ENCODE peak calls at places on chromosomes 5 and 9, in seven cellular contexts. P is upper lobe of right lung; I is AG10803; H is LNCaP clone FGC; L is CD8-positive, alpha-beta T cell; V is heart right ventricle; Q is lower leg skin. W is an unnamed sample.

GRCh38 chr9:14097215-14097614 is 216.7 kb downstream of the NFIB start:
- DNase-seq in Q (no peak), H (no peak), P (no peak), I (no peak), L (no peak), V (no peak), W (no peak)

GRCh38 chr9:136297016-136297691 is 6.7 kb downstream of the CCDC187 start:
- DNase-seq in P (no peak), V (peak), Q (no peak), H (peak), I (no peak), L (no peak), W (no peak)

GRCh38 chr5:83385812-83386211 is 85.7 kb upstream of the VCAN start:
- DNase-seq in P (no peak), V (no peak), Q (no peak), I (no peak), L (no peak), H (no peak), W (no peak)

GRCh38 chr5:120538644-120539043 is 74.5 kb downstream of the PRR16 start:
- DNase-seq in Q (no peak), I (peak), V (no peak), L (no peak), P (no peak), H (no peak), W (no peak)

GRCh38 chr5:5424736-5425135 is 2.3 kb downstream of the ICE1 start:
- DNase-seq in Q (no peak), I (no peak), P (no peak), H (no peak), L (no peak), V (no peak), W (no peak)

GRCh38 chr9:78678901-78679300 is 382.0 kb downstream of the PSAT1 start:
- DNase-seq in Q (no peak), I (no peak), L (no peak), P (no peak), H (no peak), V (no peak), W (no peak)

GRCh38 chr5:164090358-164090757 is 584.9 kb downstream of the MAT2B start:
- DNase-seq in V (no peak), H (no peak), L (no peak), Q (no peak), P (no peak), I (no peak), W (no peak)

GRCh38 chr5:4563400-4563799 is 576.7 kb upstream of the ADAMTS16 start:
- DNase-seq in V (no peak), Q (no peak), H (peak), I (peak), P (no peak), L (no peak), W (no peak)

GRCh38 chr5:169350759-169351240 is 49.9 kb upstream of the SLIT3 start:
- DNase-seq in V (no peak), L (no peak), H (no peak), I (peak), Q (no peak), P (no peak), W (no peak)

GRCh38 chr5:73370620-73371583 is 77.7 kb downstream of the FOXD1 start:
- DNase-seq in Q (no peak), V (no peak), I (peak), L (no peak), P (no peak), H (no peak), W (no peak)

GRCh38 chr5:168165977-168166376 is 125.5 kb upstream of the WWC1 start:
- DNase-seq in I (no peak), P (no peak), L (no peak), Q (no peak), H (no peak), V (no peak), W (no peak)

GRCh38 chr5:57171818-57172465 is 1.9 kb upstream of the GPBP1 start:
- DNase-seq in H (no peak), V (no peak), Q (peak), P (peak), I (no peak), L (no peak), W (no peak)

GRCh38 chr5:126446498-126447224 is 23.5 kb downstream of the GRAMD2B start:
- DNase-seq in L (no peak), V (no peak), H (no peak), P (no peak), Q (no peak), I (peak), W (peak)

GRCh38 chr9:131043097-131043496 is 34.1 kb downstream of the LAMC3 start:
- DNase-seq in L (no peak), V (no peak), I (no peak), P (no peak), Q (no peak), H (no peak), W (no peak)

GRCh38 chr5:151706906-151707305 is 20.2 kb upstream of the SPARC start:
- DNase-seq in Q (no peak), L (no peak), I (no peak), V (no peak), P (no peak), H (no peak), W (no peak)

GRCh38 chr9:93613174-93613573 is 36.8 kb downstream of the PHF2 start:
- DNase-seq in P (no peak), Q (no peak), I (no peak), H (no peak), L (no peak), V (no peak), W (no peak)

GRCh38 chr5:64074533-64074932 is 91.1 kb upstream of the RNF180 start:
- DNase-seq in P (no peak), H (peak), L (no peak), V (no peak), Q (no peak), I (peak), W (no peak)

GRCh38 chr9:134568756-134569155 is 72.8 kb upstream of the COL5A1 start:
- DNase-seq in Q (no peak), H (no peak), P (no peak), I (peak), L (no peak), V (no peak), W (no peak)

GRCh38 chr9:13719981-13720380 is 440.5 kb upstream of the MPDZ start:
- DNase-seq in V (no peak), I (peak), P (no peak), Q (no peak), L (no peak), H (no peak), W (no peak)

GRCh38 chr5:146521403-146522106 is 5.6 kb upstream of the GPR151 start:
- DNase-seq in L (no peak), H (no peak), Q (no peak), V (no peak), P (no peak), I (no peak), W (no peak)

GRCh38 chr5:95826949-95827595 is 4.5 kb upstream of the GLRX start:
- DNase-seq in Q (peak), L (no peak), I (no peak), P (no peak), H (no peak), V (no peak), W (no peak)

GRCh38 chr9:91334053-91334452 is 27.7 kb downstream of the AUH start:
- DNase-seq in V (no peak), H (no peak), P (no peak), I (peak), Q (no peak), L (no peak), W (no peak)

GRCh38 chr9:126317513-126317912 is 9.1 kb upstream of the MVB12B start:
- DNase-seq in H (no peak), P (no peak), Q (no peak), I (peak), L (peak), V (no peak), W (no peak)

GRCh38 chr5:134145779-134146581 is 30.8 kb downstream of the SKP1 start:
- DNase-seq in H (peak), Q (peak), V (peak), L (peak), P (peak), I (peak), W (peak)

GRCh38 chr5:125717209-125717608 is 706.0 kb upstream of the GRAMD2B start:
- DNase-seq in Q (no peak), V (no peak), L (no peak), P (no peak), H (no peak), I (peak), W (no peak)

GRCh38 chr9:2907401-2907800 is 63.5 kb upstream of the PUM3 start:
- DNase-seq in P (no peak), V (no peak), Q (no peak), I (no peak), L (no peak), H (no peak), W (no peak)

GRCh38 chr5:54073735-54074134 is 236.6 kb downstream of the ARL15 start:
- DNase-seq in H (no peak), P (no peak), Q (no peak), V (no peak), I (no peak), L (no peak), W (no peak)

GRCh38 chr5:57575839-57576238 is 93.2 kb upstream of the ACTBL2 start:
- DNase-seq in L (no peak), V (no peak), I (no peak), H (no peak), P (no peak), Q (no peak), W (no peak)

GRCh38 chr5:96426831-96427230 is 6.2 kb downstream of the PCSK1 start:
- DNase-seq in L (no peak), P (no peak), I (no peak), V (no peak), H (no peak), Q (no peak), W (no peak)

GRCh38 chr5:142149363-142149762 is 40.8 kb downstream of the NDFIP1 start:
- DNase-seq in L (no peak), I (no peak), H (no peak), Q (no peak), P (no peak), V (no peak), W (no peak)
- TF ChIP-seq CTCF in L (no peak), I (no peak), H (peak), Q (no peak), P (no peak), V (no peak), W (no peak)

DNA sequence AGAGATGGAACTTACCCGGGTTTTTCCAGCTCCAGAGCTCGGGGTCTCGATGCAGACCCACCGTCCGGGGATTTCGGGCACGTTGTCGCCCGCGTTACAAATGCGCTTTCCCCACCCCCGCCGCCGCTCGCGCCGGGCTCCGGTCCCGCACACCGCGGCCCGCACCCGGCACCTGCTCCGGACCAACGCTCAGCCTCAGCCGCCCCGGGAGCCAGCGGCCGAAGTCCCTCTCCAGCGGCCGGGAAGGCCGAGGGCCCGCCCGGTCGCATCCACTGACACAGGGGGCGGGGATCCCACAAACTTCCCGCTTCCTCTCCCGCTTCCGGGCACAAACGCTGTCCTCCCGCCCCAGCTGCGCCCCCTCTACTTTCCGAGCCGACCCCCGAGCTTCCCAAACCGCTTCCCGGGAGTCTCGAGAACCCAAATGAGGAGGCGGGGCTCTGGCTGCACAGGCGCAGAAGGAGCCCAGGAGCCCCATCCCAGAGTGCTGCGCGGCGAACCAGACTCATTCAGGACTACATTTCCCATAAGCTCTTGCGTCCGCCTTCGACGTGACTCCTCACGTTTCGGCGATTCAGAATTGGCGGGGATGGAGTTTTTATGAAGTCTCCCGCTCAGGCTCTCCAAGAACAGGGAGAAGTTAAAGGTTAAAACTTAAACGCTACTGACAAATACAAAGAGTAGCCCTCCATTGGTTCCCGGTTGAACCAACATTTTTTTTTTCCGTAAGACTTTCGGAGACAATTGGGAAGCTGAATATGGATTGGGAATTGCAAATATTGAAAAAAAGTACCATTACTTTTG is at the start of gene ZNF782:
- DNase-seq in V (peak), Q (peak), I (peak), H (peak), L (peak), P (peak), W (peak)
- TF ChIP-seq CTCF in V (no peak), Q (no peak), I (no peak), H (no peak), L (no peak), P (no peak), W (no peak)

GRCh38 chr9:22529426-22530199 is 83.0 kb downstream of the DMRTA1 start:
- DNase-seq in Q (no peak), I (no peak), H (no peak), V (no peak), P (no peak), L (no peak), W (no peak)

GRCh38 chr9:22528485-22528884 is 81.9 kb downstream of the DMRTA1 start:
- DNase-seq in P (no peak), Q (no peak), I (peak), V (no peak), L (no peak), H (peak), W (no peak)
- TF ChIP-seq CTCF in P (peak), Q (no peak), I (peak), V (peak), L (no peak), H (peak), W (no peak)

GRCh38 chr5:140106101-140106500 is 7.8 kb upstream of the PURA start:
- DNase-seq in I (no peak), Q (no peak), H (no peak), V (no peak), L (no peak), P (no peak), W (no peak)

GRCh38 chr5:140106805-140107311 is 7.1 kb upstream of the PURA start:
- DNase-seq in V (no peak), I (no peak), P (no peak), H (no peak), L (no peak), Q (no peak), W (no peak)

GRCh38 chr5:140109050-140109817 is 4.7 kb upstream of the PURA start:
- DNase-seq in Q (no peak), I (peak), P (peak), V (no peak), H (no peak), L (no peak), W (no peak)

GRCh38 chr5:140108093-140109049 is 5.5 kb upstream of the PURA start:
- DNase-seq in I (no peak), Q (peak), V (peak), L (peak), P (peak), H (no peak), W (peak)

DNA sequence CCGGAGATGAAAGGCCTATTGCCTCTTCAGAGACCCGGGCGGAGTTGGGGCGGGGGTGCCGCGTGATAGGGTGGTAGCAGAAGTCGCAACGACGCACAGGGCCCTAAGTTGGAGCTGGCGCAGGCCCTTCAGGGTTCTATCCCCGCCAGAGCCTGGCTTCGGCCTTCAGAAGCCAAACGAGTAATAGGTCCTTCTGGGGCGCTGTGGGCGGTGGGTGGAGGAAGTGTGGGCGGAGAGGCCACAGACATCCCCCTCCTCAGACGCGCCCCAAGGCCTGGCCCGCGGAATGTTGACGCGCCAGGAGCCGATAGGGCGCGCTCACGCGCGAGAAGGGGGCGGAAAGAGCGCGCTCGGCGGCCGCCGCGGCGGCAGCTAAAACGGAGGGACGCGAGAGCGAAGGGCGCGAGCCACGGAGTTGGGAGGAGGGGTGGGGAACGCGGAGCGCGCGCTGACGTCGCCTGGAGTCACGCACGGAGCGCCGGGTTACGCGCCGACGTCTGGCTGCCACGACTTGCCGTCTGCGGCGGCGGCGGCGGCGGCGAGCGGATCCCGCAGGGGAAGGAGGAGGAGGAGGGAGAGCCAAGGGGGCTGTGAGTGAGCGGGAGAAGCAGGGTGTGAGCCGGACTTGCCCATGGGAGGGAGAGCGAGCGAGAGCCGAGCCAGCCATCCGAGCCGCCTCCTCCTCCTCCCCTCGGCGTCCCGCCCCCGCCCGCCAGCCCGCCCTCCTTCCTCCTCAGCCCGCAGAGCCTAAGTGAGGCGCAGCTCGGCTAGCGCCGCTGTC is 6.4 kb upstream of the PURA start:
- DNase-seq in P (peak), Q (peak), I (peak), H (peak), L (peak), V (peak), W (peak)
- TF ChIP-seq CTCF in P (peak), Q (peak), I (no peak), H (peak), L (no peak), V (peak), W (no peak)

GRCh38 chr5:135890867-135891266 is 4.8 kb downstream of the IL9 start:
- DNase-seq in Q (no peak), I (no peak), H (no peak), V (no peak), L (no peak), P (no peak), W (no peak)

GRCh38 chr5:135890296-135890695 is 5.3 kb downstream of the IL9 start:
- DNase-seq in I (no peak), L (no peak), Q (no peak), V (no peak), H (no peak), P (no peak), W (no peak)

GRCh38 chr5:135891280-135891679 is 4.4 kb downstream of the IL9 start:
- DNase-seq in I (no peak), L (no peak), H (no peak), V (no peak), Q (no peak), P (no peak), W (no peak)

GRCh38 chr5:135894271-135894670 is 1.4 kb downstream of the IL9 start:
- DNase-seq in Q (no peak), I (no peak), L (no peak), P (no peak), H (no peak), V (no peak), W (no peak)

GRCh38 chr5:135891804-135892203 is 3.8 kb downstream of the IL9 start:
- DNase-seq in H (no peak), L (no peak), Q (no peak), V (no peak), I (no peak), P (no peak), W (no peak)
- TF ChIP-seq CTCF in H (no peak), L (no peak), Q (no peak), V (no peak), I (no peak), P (no peak), W (no peak)

DNA sequence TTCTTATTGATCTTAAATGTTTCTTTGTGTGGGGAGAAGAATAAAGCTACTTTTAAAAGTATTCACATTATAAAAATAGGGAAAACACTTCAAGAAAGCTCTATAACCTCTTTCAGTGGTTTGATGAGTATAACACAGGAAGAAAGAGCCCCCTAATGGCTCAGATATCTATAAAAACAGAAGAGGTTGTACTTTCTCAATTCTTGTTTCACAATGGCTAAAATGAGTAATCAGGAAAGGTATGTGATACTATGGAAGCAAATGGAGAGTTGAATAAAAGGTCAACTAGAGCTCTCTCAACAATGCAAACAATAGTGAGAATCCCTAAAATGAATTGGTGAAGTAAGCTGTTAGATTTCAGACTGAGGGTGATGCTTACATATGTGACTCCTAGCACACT is 584.6 kb upstream of the CDH18 start:
- DNase-seq in V (no peak), Q (no peak), H (no peak), P (no peak), L (no peak), I (no peak), W (no peak)
- TF ChIP-seq CTCF in V (no peak), Q (no peak), H (peak), P (no peak), L (no peak), I (no peak), W (no peak)

W was measured in sigmoid colon.